ENCODE peak calls at places on chromosomes 13 and 19, in four cellular contexts. One of them, this sample, is unnamed. For H3K27me3, the result is how much of the 10 kb centered on the place peaks cover.

GRCh38 chr19:51703655-51704515 is 10.8 kb downstream of the SPACA6 start:
- DNase-seq in H1: peak
- DNase-seq in SJSA1: peak
- DNase-seq in brain microvascular endothelial cell: peak
- DNase-seq in this sample: peak

GRCh38 chr19:38634757-38635482 is 12.5 kb upstream of the ACTN4 start:
- DNase-seq in H1: no peak
- DNase-seq in SJSA1: peak
- DNase-seq in brain microvascular endothelial cell: peak
- DNase-seq in this sample: peak

GRCh38 chr13:111602874-111603273 is 282.4 kb downstream of the TEX29 start:
- DNase-seq in H1: no peak
- DNase-seq in SJSA1: no peak
- DNase-seq in brain microvascular endothelial cell: no peak
- DNase-seq in this sample: no peak

GRCh38 chr13:50162001-50162400 is 146.8 kb downstream of the KCNRG start:
- DNase-seq in H1: no peak
- DNase-seq in SJSA1: no peak
- DNase-seq in brain microvascular endothelial cell: no peak
- DNase-seq in this sample: no peak

GRCh38 chr19:6239401-6239844 is 40.4 kb downstream of the MLLT1 start:
- DNase-seq in H1: no peak
- DNase-seq in SJSA1: no peak
- DNase-seq in brain microvascular endothelial cell: no peak
- DNase-seq in this sample: no peak

GRCh38 chr19:41912899-41913475 is 15.3 kb downstream of the ERFL start:
- DNase-seq in H1: no peak
- DNase-seq in SJSA1: no peak
- DNase-seq in brain microvascular endothelial cell: no peak
- DNase-seq in this sample: no peak

GRCh38 chr13:49560270-49561063 is 24.9 kb downstream of the RCBTB1 start:
- DNase-seq in H1: no peak
- DNase-seq in SJSA1: peak
- DNase-seq in brain microvascular endothelial cell: peak
- DNase-seq in this sample: no peak

GRCh38 chr19:15123900-15124299 is 16.7 kb downstream of the SYDE1 start:
- DNase-seq in H1: no peak
- DNase-seq in SJSA1: no peak
- DNase-seq in brain microvascular endothelial cell: no peak
- DNase-seq in this sample: peak

GRCh38 chr13:97367427-97367826 is 66.5 kb upstream of the RAP2A start:
- DNase-seq in H1: no peak
- DNase-seq in SJSA1: peak
- DNase-seq in brain microvascular endothelial cell: peak
- DNase-seq in this sample: no peak

GRCh38 chr13:20360041-20360491 is 127.9 kb upstream of the GJB6 start:
- DNase-seq in H1: no peak
- DNase-seq in SJSA1: no peak
- DNase-seq in brain microvascular endothelial cell: peak
- DNase-seq in this sample: no peak

GRCh38 chr13:24083722-24084421 is 76.6 kb upstream of the SPATA13 start:
- DNase-seq in H1: no peak
- DNase-seq in SJSA1: no peak
- DNase-seq in brain microvascular endothelial cell: no peak
- DNase-seq in this sample: no peak

GRCh38 chr13:32426981-32427851 is 714 bp downstream of the N4BP2L1 start:
- DNase-seq in H1: no peak
- DNase-seq in SJSA1: no peak
- DNase-seq in brain microvascular endothelial cell: no peak
- DNase-seq in this sample: peak

GRCh38 chr13:32428581-32429072 is 697 bp upstream of the N4BP2L1 start:
- DNase-seq in H1: no peak
- DNase-seq in SJSA1: no peak
- DNase-seq in brain microvascular endothelial cell: no peak
- DNase-seq in this sample: no peak

GRCh38 chr13:32426191-32426980 is 1.5 kb downstream of the N4BP2L1 start:
- DNase-seq in H1: no peak
- DNase-seq in SJSA1: peak
- DNase-seq in brain microvascular endothelial cell: no peak
- DNase-seq in this sample: no peak

GRCh38 chr13:32429406-32429909 is 1.5 kb upstream of the N4BP2L1 start:
- DNase-seq in H1: no peak
- DNase-seq in SJSA1: no peak
- DNase-seq in brain microvascular endothelial cell: no peak
- DNase-seq in this sample: no peak

GRCh38 chr13:32427852-32428580 is at the start of gene N4BP2L1:
- DNase-seq in H1: no peak
- DNase-seq in SJSA1: peak
- DNase-seq in brain microvascular endothelial cell: peak
- DNase-seq in this sample: peak
- H3K27ac ChIP-seq in H1: no peak
- H3K27ac ChIP-seq in SJSA1: no peak
- H3K27ac ChIP-seq in brain microvascular endothelial cell: no peak
- H3K27ac ChIP-seq in this sample: peak

GRCh38 chr19:47434088-47434487 is 14.8 kb upstream of the MEIS3 start:
- DNase-seq in H1: no peak
- DNase-seq in SJSA1: no peak
- DNase-seq in brain microvascular endothelial cell: no peak
- DNase-seq in this sample: no peak

GRCh38 chr19:47432091-47432490 is 12.8 kb upstream of the MEIS3 start:
- DNase-seq in H1: no peak
- DNase-seq in SJSA1: no peak
- DNase-seq in brain microvascular endothelial cell: no peak
- DNase-seq in this sample: no peak

GRCh38 chr19:47432499-47432898 is 13.2 kb upstream of the MEIS3 start:
- DNase-seq in H1: no peak
- DNase-seq in SJSA1: no peak
- DNase-seq in brain microvascular endothelial cell: no peak
- DNase-seq in this sample: no peak

GRCh38 chr19:47435196-47435595 is 15.9 kb upstream of the MEIS3 start:
- DNase-seq in H1: no peak
- DNase-seq in SJSA1: no peak
- DNase-seq in brain microvascular endothelial cell: no peak
- DNase-seq in this sample: no peak

DNA sequence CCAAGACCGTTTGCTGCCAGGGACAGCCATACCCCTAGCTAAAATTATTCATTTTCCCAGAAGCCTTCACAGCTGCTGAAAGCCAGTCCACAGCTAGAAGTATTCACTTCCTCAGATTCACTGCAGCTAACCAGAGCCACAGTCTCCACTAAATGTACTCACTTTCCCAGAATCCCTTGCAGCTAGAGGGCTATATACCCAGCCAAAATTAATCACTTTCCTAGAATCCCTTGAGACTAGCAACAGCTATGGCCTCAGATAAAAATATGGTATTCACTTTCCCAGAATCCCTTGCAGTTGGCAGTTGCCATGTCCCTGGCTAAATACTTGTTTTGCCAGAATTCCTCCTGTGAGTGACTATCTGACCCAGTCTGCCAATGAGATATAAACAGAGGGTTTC is 13.8 kb upstream of the MEIS3 start:
- DNase-seq in H1: no peak
- DNase-seq in SJSA1: no peak
- DNase-seq in brain microvascular endothelial cell: no peak
- DNase-seq in this sample: no peak
- H3K27me3 ChIP-seq in H1: under half
- H3K27me3 ChIP-seq in SJSA1: under half
- H3K27me3 ChIP-seq in brain microvascular endothelial cell: under half
- H3K27me3 ChIP-seq in this sample: under half

GRCh38 chr13:46663216-46663615 is 110.2 kb downstream of the LRCH1 start:
- DNase-seq in H1: no peak
- DNase-seq in SJSA1: no peak
- DNase-seq in brain microvascular endothelial cell: no peak
- DNase-seq in this sample: no peak

GRCh38 chr13:46659413-46660065 is 106.6 kb downstream of the LRCH1 start:
- DNase-seq in H1: no peak
- DNase-seq in SJSA1: no peak
- DNase-seq in brain microvascular endothelial cell: no peak
- DNase-seq in this sample: no peak

GRCh38 chr13:46662690-46663089 is 109.7 kb downstream of the LRCH1 start:
- DNase-seq in H1: no peak
- DNase-seq in SJSA1: no peak
- DNase-seq in brain microvascular endothelial cell: no peak
- DNase-seq in this sample: no peak

GRCh38 chr13:46660859-46661258 is 107.9 kb downstream of the LRCH1 start:
- DNase-seq in H1: no peak
- DNase-seq in SJSA1: no peak
- DNase-seq in brain microvascular endothelial cell: no peak
- DNase-seq in this sample: no peak

DNA sequence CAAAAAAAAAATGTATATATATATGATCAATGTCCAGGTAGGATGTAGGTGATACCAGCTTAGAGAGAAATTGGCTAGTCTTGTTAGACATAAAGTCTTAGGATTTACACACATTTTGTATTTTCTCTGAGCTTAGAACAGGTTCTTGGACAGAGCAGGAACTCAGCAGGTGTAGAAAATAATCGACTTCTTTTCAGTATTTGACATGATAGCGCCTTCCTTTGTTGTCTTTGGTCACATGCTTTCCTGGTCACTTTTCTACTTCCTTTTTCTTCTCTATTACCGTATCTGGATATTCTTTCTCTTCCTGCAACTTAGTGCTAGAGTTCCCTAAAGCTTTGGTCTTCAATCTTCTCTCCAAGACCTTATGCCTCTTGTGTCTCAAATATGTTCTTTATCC is 107.4 kb downstream of the LRCH1 start:
- DNase-seq in H1: no peak
- DNase-seq in SJSA1: no peak
- DNase-seq in brain microvascular endothelial cell: no peak
- DNase-seq in this sample: no peak
- H3K27ac ChIP-seq in H1: no peak
- H3K27ac ChIP-seq in SJSA1: no peak
- H3K27ac ChIP-seq in brain microvascular endothelial cell: no peak
- H3K27ac ChIP-seq in this sample: no peak

DNA sequence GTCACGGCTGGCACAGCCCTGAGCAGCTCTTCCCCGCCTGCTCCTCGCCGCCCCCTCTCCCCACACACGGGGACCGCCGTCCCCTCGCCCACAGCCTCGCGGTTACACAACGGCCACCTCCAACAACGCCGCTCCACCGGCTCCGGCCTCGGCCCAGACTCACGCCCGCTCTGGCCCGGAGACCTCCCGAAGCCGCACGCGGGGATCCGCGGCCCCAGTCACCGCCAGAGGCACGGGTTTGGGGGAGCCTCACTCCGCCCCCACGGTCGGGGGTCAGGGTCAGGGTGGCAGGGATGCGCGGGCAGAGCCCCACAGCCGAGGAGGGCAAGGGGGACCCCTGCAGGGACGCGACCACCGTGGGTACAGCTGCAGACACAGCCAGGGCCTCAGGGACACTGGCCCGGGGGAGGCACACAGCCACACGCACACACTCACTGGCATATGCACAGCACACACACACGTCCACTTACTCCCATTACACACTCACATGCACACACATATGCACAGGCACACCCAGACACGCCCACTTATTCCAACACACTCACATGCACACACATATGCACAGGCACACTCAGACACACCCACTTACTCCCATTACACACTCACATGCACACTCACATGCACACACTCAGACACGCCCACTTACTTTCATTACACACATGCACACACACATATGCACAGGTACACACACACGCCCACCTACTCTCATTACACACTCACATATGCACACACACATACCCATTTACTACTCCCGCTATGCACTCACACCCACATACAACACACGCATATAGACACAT is 1.6 kb downstream of the TTYH1 start:
- DNase-seq in H1: no peak
- DNase-seq in SJSA1: no peak
- DNase-seq in brain microvascular endothelial cell: no peak
- DNase-seq in this sample: no peak
- H3K27me3 ChIP-seq in H1: under half
- H3K27me3 ChIP-seq in SJSA1: half or more
- H3K27me3 ChIP-seq in brain microvascular endothelial cell: under half
- H3K27me3 ChIP-seq in this sample: under half

This sample was measured in tibial artery.